ENCODE peak calls at places on chromosome 17, in four cellular contexts. One of them, this sample, is unnamed.

GRCh38 chr17:59435238-59435637 is 103.8 kb downstream of the YPEL2 start:
- DNase-seq in GM12891: no peak
- DNase-seq in GM12878: no peak
- DNase-seq in K562: no peak
- DNase-seq in this sample: no peak

GRCh38 chr17:50892101-50892776 is 26.1 kb upstream of the TOB1 start:
- DNase-seq in GM12891: no peak
- DNase-seq in GM12878: no peak
- DNase-seq in K562: peak
- DNase-seq in this sample: no peak

GRCh38 chr17:63675231-63675606 is 24.7 kb downstream of the LIMD2 start:
- DNase-seq in GM12891: no peak
- DNase-seq in GM12878: no peak
- DNase-seq in K562: peak
- DNase-seq in this sample: no peak

GRCh38 chr17:29162909-29163341 is 17.3 kb downstream of the MYO18A start:
- DNase-seq in GM12891: no peak
- DNase-seq in GM12878: no peak
- DNase-seq in K562: peak
- DNase-seq in this sample: no peak

GRCh38 chr17:17684901-17685774 is 3.9 kb downstream of the RAI1 start:
- DNase-seq in GM12891: no peak
- DNase-seq in GM12878: no peak
- DNase-seq in K562: no peak
- DNase-seq in this sample: no peak

GRCh38 chr17:55769625-55770000 is 18.8 kb downstream of the PCTP start:
- DNase-seq in GM12891: no peak
- DNase-seq in GM12878: no peak
- DNase-seq in K562: no peak
- DNase-seq in this sample: no peak

GRCh38 chr17:29977836-29978235 is 36.4 kb downstream of the EFCAB5 start:
- DNase-seq in GM12891: no peak
- DNase-seq in GM12878: no peak
- DNase-seq in K562: no peak
- DNase-seq in this sample: no peak

GRCh38 chr17:15971882-15972281 is 27.0 kb downstream of the ADORA2B start:
- DNase-seq in GM12891: no peak
- DNase-seq in GM12878: no peak
- DNase-seq in K562: peak
- DNase-seq in this sample: no peak

GRCh38 chr17:37069087-37069486 is 120.3 kb downstream of the AATF start:
- DNase-seq in GM12891: no peak
- DNase-seq in GM12878: no peak
- DNase-seq in K562: no peak
- DNase-seq in this sample: no peak

GRCh38 chr17:76467366-76467765 is at the start of gene AANAT:
- DNase-seq in GM12891: no peak
- DNase-seq in GM12878: no peak
- DNase-seq in K562: no peak
- DNase-seq in this sample: no peak

GRCh38 chr17:77304051-77304745 is 163.4 kb downstream of the SEC14L1 start:
- DNase-seq in GM12891: no peak
- DNase-seq in GM12878: no peak
- DNase-seq in K562: no peak
- DNase-seq in this sample: no peak

GRCh38 chr17:50027639-50028206 is 28.2 kb upstream of the ITGA3 start:
- DNase-seq in GM12891: no peak
- DNase-seq in GM12878: no peak
- DNase-seq in K562: peak
- DNase-seq in this sample: no peak

GRCh38 chr17:73513426-73513825 is 130.8 kb downstream of the SDK2 start:
- DNase-seq in GM12891: no peak
- DNase-seq in GM12878: no peak
- DNase-seq in K562: no peak
- DNase-seq in this sample: no peak

GRCh38 chr17:50354198-50354597 is 8.3 kb downstream of the XYLT2 start:
- DNase-seq in GM12891: no peak
- DNase-seq in GM12878: no peak
- DNase-seq in K562: no peak
- DNase-seq in this sample: no peak

GRCh38 chr17:1298616-1299015 is 19.2 kb downstream of the TRARG1 start:
- DNase-seq in GM12891: no peak
- DNase-seq in GM12878: no peak
- DNase-seq in K562: no peak
- DNase-seq in this sample: no peak

GRCh38 chr17:29565643-29566472 is 979 bp downstream of the ABHD15 start:
- DNase-seq in GM12891: no peak
- DNase-seq in GM12878: no peak
- DNase-seq in K562: no peak
- DNase-seq in this sample: peak

GRCh38 chr17:37672545-37673078 is 29.4 kb upstream of the DDX52 start:
- DNase-seq in GM12891: no peak
- DNase-seq in GM12878: no peak
- DNase-seq in K562: no peak
- DNase-seq in this sample: no peak

GRCh38 chr17:72113751-72114150 is 7.1 kb upstream of the SOX9 start:
- DNase-seq in GM12891: no peak
- DNase-seq in GM12878: no peak
- DNase-seq in K562: no peak
- DNase-seq in this sample: no peak

GRCh38 chr17:82737981-82738877 is 2.8 kb downstream of the FN3K start:
- DNase-seq in GM12891: no peak
- DNase-seq in GM12878: no peak
- DNase-seq in K562: peak
- DNase-seq in this sample: no peak

GRCh38 chr17:43608313-43608712 is 53.4 kb downstream of the MEOX1 start:
- DNase-seq in GM12891: no peak
- DNase-seq in GM12878: peak
- DNase-seq in K562: no peak
- DNase-seq in this sample: no peak

GRCh38 chr17:28113269-28113668 is 70.8 kb downstream of the NLK start:
- DNase-seq in GM12891: no peak
- DNase-seq in GM12878: no peak
- DNase-seq in K562: no peak
- DNase-seq in this sample: no peak

GRCh38 chr17:15342460-15342859 is 1.1 kb upstream of the TEKT3 start:
- DNase-seq in GM12891: no peak
- DNase-seq in GM12878: no peak
- DNase-seq in K562: no peak
- DNase-seq in this sample: no peak

GRCh38 chr17:71438631-71439146 is 682.1 kb upstream of the SOX9 start:
- DNase-seq in GM12891: no peak
- DNase-seq in GM12878: no peak
- DNase-seq in K562: no peak
- DNase-seq in this sample: no peak

GRCh38 chr17:37274432-37274831 is 101.4 kb upstream of the C17orf78 start:
- DNase-seq in GM12891: no peak
- DNase-seq in GM12878: no peak
- DNase-seq in K562: no peak
- DNase-seq in this sample: no peak

GRCh38 chr17:77675411-77675810 is 283.1 kb upstream of the TNRC6C start:
- DNase-seq in GM12891: no peak
- DNase-seq in GM12878: no peak
- DNase-seq in K562: no peak
- DNase-seq in this sample: no peak

GRCh38 chr17:60640503-60640902 is 37.1 kb upstream of the BCAS3 start:
- DNase-seq in GM12891: no peak
- DNase-seq in GM12878: no peak
- DNase-seq in K562: no peak
- DNase-seq in this sample: no peak

GRCh38 chr17:52419256-52419655 is 260.7 kb upstream of the CA10 start:
- DNase-seq in GM12891: no peak
- DNase-seq in GM12878: no peak
- DNase-seq in K562: no peak
- DNase-seq in this sample: no peak

GRCh38 chr17:43767713-43768059 is 9.1 kb upstream of the SOST start:
- DNase-seq in GM12891: no peak
- DNase-seq in GM12878: no peak
- DNase-seq in K562: no peak
- DNase-seq in this sample: no peak

GRCh38 chr17:28743243-28744103 is at the start of gene TRAF4:
- DNase-seq in GM12891: peak
- DNase-seq in GM12878: no peak
- DNase-seq in K562: peak
- DNase-seq in this sample: peak

GRCh38 chr17:4632583-4632923 is 8.9 kb downstream of the ALOX15 start:
- DNase-seq in GM12891: no peak
- DNase-seq in GM12878: no peak
- DNase-seq in K562: no peak
- DNase-seq in this sample: no peak

GRCh38 chr17:67891481-67892119 is 66.3 kb downstream of the BPTF start:
- DNase-seq in GM12891: no peak
- DNase-seq in GM12878: no peak
- DNase-seq in K562: no peak
- DNase-seq in this sample: no peak

GRCh38 chr17:30278032-30278431 is 13.7 kb downstream of the BLMH start:
- DNase-seq in GM12891: no peak
- DNase-seq in GM12878: no peak
- DNase-seq in K562: no peak
- DNase-seq in this sample: peak

GRCh38 chr17:57740225-57740528 is 4.9 kb downstream of the CCDC182 start:
- DNase-seq in GM12891: no peak
- DNase-seq in GM12878: no peak
- DNase-seq in K562: no peak
- DNase-seq in this sample: no peak

GRCh38 chr17:57737450-57737849 is 7.6 kb downstream of the CCDC182 start:
- DNase-seq in GM12891: no peak
- DNase-seq in GM12878: no peak
- DNase-seq in K562: no peak
- DNase-seq in this sample: no peak

GRCh38 chr17:57735707-57736106 is 9.4 kb downstream of the CCDC182 start:
- DNase-seq in GM12891: no peak
- DNase-seq in GM12878: no peak
- DNase-seq in K562: peak
- DNase-seq in this sample: peak

GRCh38 chr17:57735230-57735629 is 9.9 kb downstream of the CCDC182 start:
- DNase-seq in GM12891: no peak
- DNase-seq in GM12878: no peak
- DNase-seq in K562: no peak
- DNase-seq in this sample: no peak

DNA sequence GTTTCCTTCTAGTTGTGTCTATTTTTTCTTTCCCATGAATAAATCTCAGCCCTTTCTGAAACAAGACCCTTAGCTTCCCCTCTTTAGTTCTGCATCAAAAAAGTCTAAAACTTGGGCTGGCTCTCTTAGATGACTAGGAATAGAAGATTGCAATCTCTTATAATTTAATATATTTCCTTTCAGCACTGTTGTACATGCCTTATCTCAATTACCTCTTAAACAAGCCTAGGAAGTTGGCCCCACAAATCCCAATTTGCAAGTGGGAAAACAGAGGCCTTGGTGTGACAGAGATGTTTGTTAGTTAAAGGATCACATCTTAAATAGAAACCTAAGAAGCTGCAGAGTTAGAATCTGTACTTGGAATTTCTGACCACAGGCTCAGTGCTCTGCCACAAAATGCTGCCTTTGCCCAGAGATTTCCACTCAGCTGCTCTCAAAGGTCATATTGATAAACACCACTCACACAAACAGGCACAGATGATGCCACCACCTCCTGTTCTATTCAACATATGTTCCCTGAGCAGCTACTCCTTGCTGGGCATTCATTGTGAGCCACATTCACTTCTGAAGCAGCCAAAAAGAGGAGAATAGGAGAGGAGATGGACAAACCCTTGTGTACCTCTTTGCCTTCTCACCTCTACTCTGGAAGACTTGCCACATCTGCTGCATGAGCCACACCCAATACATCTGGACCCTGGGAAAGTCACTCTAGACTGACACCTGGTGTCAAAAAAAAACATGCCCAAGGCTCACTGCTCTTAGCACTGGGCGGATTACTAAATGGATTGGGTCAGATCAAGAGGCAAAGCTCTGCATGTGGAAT is 5.5 kb downstream of the CCDC182 start:
- DNase-seq in GM12891: no peak
- DNase-seq in GM12878: no peak
- DNase-seq in K562: peak
- DNase-seq in this sample: peak
- TF ChIP-seq SPI1 in GM12891: no peak
- TF ChIP-seq SPI1 in GM12878: no peak
- TF ChIP-seq SPI1 in K562: no peak
- TF ChIP-seq SPI1 in this sample: no peak

GRCh38 chr17:45161288-45162021 is at the start of gene HEXIM2:
- DNase-seq in GM12891: peak
- DNase-seq in GM12878: peak
- DNase-seq in K562: peak
- DNase-seq in this sample: peak
- TF ChIP-seq POLR2AphosphoS5 in GM12891: peak
- TF ChIP-seq POLR2AphosphoS5 in GM12878: peak
- TF ChIP-seq POLR2AphosphoS5 in K562: peak
- TF ChIP-seq POLR2AphosphoS5 in this sample: peak

DNA sequence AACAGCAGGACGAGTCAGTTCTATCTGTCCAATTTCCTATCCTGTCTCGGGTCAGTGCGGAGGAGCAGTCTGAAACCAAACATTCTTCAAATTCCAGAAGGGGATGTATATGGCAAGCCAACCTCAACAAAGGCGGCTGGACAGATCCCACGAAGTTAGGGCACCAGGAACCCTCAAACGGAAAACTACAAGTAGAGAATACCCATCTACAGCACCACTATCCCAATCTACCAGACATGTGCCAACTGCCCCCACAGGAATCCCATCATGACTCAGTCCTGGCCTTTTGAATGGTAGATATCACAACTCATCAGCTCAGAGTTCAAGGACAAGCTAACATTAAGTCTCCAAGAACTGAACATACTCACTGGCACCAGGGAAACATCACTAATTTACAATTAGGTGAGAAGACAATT is 2.3 kb downstream of the NAT9 start:
- DNase-seq in GM12891: no peak
- DNase-seq in GM12878: no peak
- DNase-seq in K562: no peak
- DNase-seq in this sample: no peak
- TF ChIP-seq SPI1 in GM12891: no peak
- TF ChIP-seq SPI1 in GM12878: no peak
- TF ChIP-seq SPI1 in K562: no peak
- TF ChIP-seq SPI1 in this sample: no peak

DNA sequence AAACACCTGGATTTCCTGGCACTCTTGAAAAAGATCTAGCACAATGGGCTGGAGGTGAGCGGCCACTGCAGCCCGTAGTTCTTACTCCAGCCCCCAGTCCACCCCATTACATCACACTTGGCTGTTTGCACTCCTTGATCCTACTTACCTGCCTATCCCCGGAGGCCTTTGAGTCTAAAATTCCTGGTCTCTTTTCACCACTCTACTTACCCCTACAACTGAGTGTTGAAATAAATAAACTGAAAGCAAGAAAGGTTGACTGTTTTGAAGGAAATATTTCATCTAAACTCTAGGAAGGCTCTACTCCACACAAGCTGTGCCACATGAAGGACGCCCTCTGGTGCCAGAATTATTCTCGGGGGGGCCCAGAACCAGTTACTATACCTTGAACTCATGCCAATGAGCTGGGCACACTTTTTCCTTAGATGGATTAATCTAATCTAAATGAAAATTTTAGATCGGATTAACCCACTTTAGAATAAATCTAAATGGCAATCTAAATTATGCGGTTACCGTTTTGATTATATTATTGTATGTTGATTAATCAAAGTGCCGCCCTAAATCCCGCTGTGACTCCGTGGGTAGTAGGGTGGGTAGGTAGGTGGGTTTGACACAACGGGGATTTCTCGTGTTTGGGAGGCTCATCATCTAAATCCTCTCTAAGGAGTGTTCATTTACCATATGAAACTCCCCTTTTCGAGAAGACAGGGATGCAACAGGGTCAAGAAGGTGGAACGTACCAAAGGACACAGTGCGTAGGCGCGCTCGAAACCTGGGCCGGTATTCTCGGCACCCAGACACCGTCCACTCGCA is 651 bp upstream of the EIF1 start:
- DNase-seq in GM12891: no peak
- DNase-seq in GM12878: no peak
- DNase-seq in K562: no peak
- DNase-seq in this sample: peak
- TF ChIP-seq POLR2AphosphoS5 in GM12891: no peak
- TF ChIP-seq POLR2AphosphoS5 in GM12878: no peak
- TF ChIP-seq POLR2AphosphoS5 in K562: no peak
- TF ChIP-seq POLR2AphosphoS5 in this sample: no peak